ENCODE peak calls at places on chromosomes 1 and 21, in eight cellular contexts. Z is NCI-H2081, C is fibroblast of lung, S is heart right ventricle, D is HFFc6, Y is right cardiac atrium, J is GM04503, K is esophagus squamous epithelium. N is an unnamed sample.

GRCh38 chr1:2257245-2257627 is 29.1 kb downstream of the SKI start:
- DNase-seq in K (no peak), J (no peak), D (no peak), Y (peak), Z (no peak), S (no peak), C (no peak), N (no peak)

GRCh38 chr1:160665330-160666078 is 18.7 kb upstream of the SLAMF1 start:
- DNase-seq in K (no peak), J (no peak), Z (no peak), Y (peak), C (no peak), D (no peak), S (peak), N (no peak)

GRCh38 chr1:225469051-225469450 is 41.2 kb upstream of the LBR start:
- DNase-seq in C (no peak), D (no peak), Y (no peak), S (no peak), K (no peak), Z (no peak), J (no peak), N (peak)

GRCh38 chr1:58783993-58784757 is at the start of gene JUN:
- DNase-seq in Y (peak), Z (peak), C (peak), K (peak), S (peak), J (peak), D (peak), N (peak)

GRCh38 chr1:242877229-242877628 is 352.7 kb upstream of the PLD5 start:
- DNase-seq in Y (no peak), K (no peak), D (no peak), S (peak), J (no peak), Z (no peak), C (no peak), N (no peak)

GRCh38 chr1:95312181-95312580 is 78.2 kb downstream of the RWDD3 start:
- DNase-seq in J (no peak), S (no peak), D (no peak), Y (no peak), C (no peak), Z (no peak), K (no peak), N (no peak)

GRCh38 chr1:233656700-233657099 is 42.8 kb downstream of the KCNK1 start:
- DNase-seq in S (no peak), Z (no peak), D (no peak), Y (no peak), K (no peak), C (no peak), J (no peak), N (no peak)

GRCh38 chr21:33022489-33022827 is 3.3 kb upstream of the OLIG2 start:
- DNase-seq in D (no peak), Y (no peak), K (no peak), Z (no peak), S (no peak), C (no peak), J (no peak), N (no peak)

GRCh38 chr21:42102063-42102462 is 30.9 kb downstream of the UMODL1 start:
- DNase-seq in S (no peak), Z (no peak), C (no peak), Y (no peak), D (no peak), K (no peak), J (no peak), N (no peak)

GRCh38 chr21:31348188-31348587 is 4.1 kb upstream of the TIAM1 start:
- DNase-seq in Y (no peak), J (no peak), Z (no peak), K (no peak), D (no peak), C (no peak), S (no peak), N (no peak)

GRCh38 chr21:36156815-36157670 is at the start of gene DOP1B:
- DNase-seq in K (no peak), J (no peak), D (no peak), S (no peak), Y (peak), Z (peak), C (no peak), N (no peak)

GRCh38 chr1:194860248-194861201 is 1674.1 kb upstream of the B3GALT2 start:
- DNase-seq in C (no peak), D (no peak), J (no peak), K (no peak), S (no peak), Y (no peak), Z (no peak), N (no peak)

GRCh38 chr1:15231714-15232201 is 15.3 kb upstream of the FHAD1 start:
- DNase-seq in J (no peak), S (no peak), C (no peak), D (no peak), Y (no peak), Z (no peak), K (no peak), N (no peak)

GRCh38 chr21:46118305-46118870 is 20.5 kb downstream of the COL6A2 start:
- DNase-seq in Z (no peak), C (no peak), D (no peak), J (no peak), S (peak), K (no peak), Y (peak), N (peak)

GRCh38 chr1:165696625-165697100 is 1.7 kb downstream of the ALDH9A1 start:
- DNase-seq in S (no peak), Z (no peak), Y (no peak), K (no peak), J (peak), C (peak), D (peak), N (no peak)

GRCh38 chr1:166988976-166989515 is at the start of gene MAEL:
- DNase-seq in J (no peak), S (no peak), Y (no peak), K (no peak), Z (no peak), D (no peak), C (no peak), N (no peak)

GRCh38 chr1:7375781-7376660 is 395.1 kb upstream of the VAMP3 start:
- DNase-seq in J (no peak), S (no peak), Y (no peak), Z (no peak), K (no peak), C (no peak), D (no peak), N (peak)

GRCh38 chr1:55318111-55318817 is 103.1 kb upstream of the USP24 start:
- DNase-seq in C (peak), Z (no peak), K (no peak), S (peak), J (no peak), Y (no peak), D (no peak), N (no peak)

GRCh38 chr1:151282883-151283725 is 1.0 kb downstream of the ZNF687 start:
- DNase-seq in C (no peak), K (no peak), S (peak), Z (no peak), Y (peak), D (no peak), J (no peak), N (peak)

N was measured in sigmoid colon.